ENCODE peak calls at places on chromosomes 12 and 14, in ten cellular contexts. One of them, this sample, is unnamed. For H3K9me3 and H3K79me2, the result is how much of the 10 kb centered on the place peaks cover.

GRCh38 chr12:24901975-24902461 is 46.9 kb downstream of the BCAT1 start:
- DNase-seq in Karpas-422: no peak
- DNase-seq in DND-41: peak
- DNase-seq in SK-N-SH: no peak
- DNase-seq in mammary epithelial cell: peak
- DNase-seq in PC-3: no peak
- DNase-seq in PC-9: no peak
- DNase-seq in MM.1S: no peak
- DNase-seq in OCI-LY7: no peak
- DNase-seq in HCT116: no peak
- DNase-seq in this sample: no peak

GRCh38 chr12:62537544-62537943 is 70.9 kb downstream of the MON2 start:
- DNase-seq in Karpas-422: no peak
- DNase-seq in DND-41: no peak
- DNase-seq in SK-N-SH: no peak
- DNase-seq in mammary epithelial cell: peak
- DNase-seq in PC-3: peak
- DNase-seq in PC-9: no peak
- DNase-seq in MM.1S: no peak
- DNase-seq in OCI-LY7: no peak
- DNase-seq in HCT116: no peak
- DNase-seq in this sample: peak

GRCh38 chr12:132167610-132168310 is 23.5 kb downstream of the NOC4L start:
- DNase-seq in Karpas-422: no peak
- DNase-seq in DND-41: peak
- DNase-seq in SK-N-SH: no peak
- DNase-seq in mammary epithelial cell: no peak
- DNase-seq in PC-3: no peak
- DNase-seq in PC-9: no peak
- DNase-seq in MM.1S: peak
- DNase-seq in OCI-LY7: peak
- DNase-seq in HCT116: no peak
- DNase-seq in this sample: no peak

GRCh38 chr12:62598846-62599245 is 132.2 kb downstream of the MON2 start:
- DNase-seq in Karpas-422: no peak
- DNase-seq in DND-41: no peak
- DNase-seq in SK-N-SH: no peak
- DNase-seq in mammary epithelial cell: no peak
- DNase-seq in PC-3: peak
- DNase-seq in PC-9: no peak
- DNase-seq in MM.1S: no peak
- DNase-seq in OCI-LY7: no peak
- DNase-seq in HCT116: no peak
- DNase-seq in this sample: no peak

GRCh38 chr14:22491683-22492483 is 97.1 kb downstream of the DAD1 start:
- DNase-seq in Karpas-422: no peak
- DNase-seq in DND-41: no peak
- DNase-seq in SK-N-SH: no peak
- DNase-seq in mammary epithelial cell: no peak
- DNase-seq in PC-3: no peak
- DNase-seq in PC-9: no peak
- DNase-seq in MM.1S: no peak
- DNase-seq in OCI-LY7: no peak
- DNase-seq in HCT116: no peak
- DNase-seq in this sample: no peak

GRCh38 chr14:105908481-105908911 is 382.1 kb downstream of the TMEM121 start:
- DNase-seq in Karpas-422: no peak
- DNase-seq in DND-41: peak
- DNase-seq in SK-N-SH: peak
- DNase-seq in mammary epithelial cell: no peak
- DNase-seq in PC-3: no peak
- DNase-seq in PC-9: no peak
- DNase-seq in MM.1S: no peak
- DNase-seq in OCI-LY7: no peak
- DNase-seq in HCT116: no peak
- DNase-seq in this sample: no peak

GRCh38 chr12:83005534-83006197 is 319.0 kb downstream of the TMTC2 start:
- DNase-seq in Karpas-422: no peak
- DNase-seq in DND-41: no peak
- DNase-seq in SK-N-SH: no peak
- DNase-seq in mammary epithelial cell: no peak
- DNase-seq in PC-3: no peak
- DNase-seq in PC-9: no peak
- DNase-seq in MM.1S: no peak
- DNase-seq in OCI-LY7: no peak
- DNase-seq in HCT116: no peak
- DNase-seq in this sample: no peak

GRCh38 chr14:104858811-104859426 is 6.1 kb upstream of the CEP170B start:
- DNase-seq in Karpas-422: no peak
- DNase-seq in DND-41: no peak
- DNase-seq in SK-N-SH: no peak
- DNase-seq in mammary epithelial cell: no peak
- DNase-seq in PC-3: no peak
- DNase-seq in PC-9: no peak
- DNase-seq in MM.1S: no peak
- DNase-seq in OCI-LY7: no peak
- DNase-seq in HCT116: no peak
- DNase-seq in this sample: no peak

GRCh38 chr12:34344851-34345522 is 322.7 kb downstream of the ALG10 start:
- DNase-seq in Karpas-422: no peak
- DNase-seq in DND-41: no peak
- DNase-seq in SK-N-SH: no peak
- DNase-seq in mammary epithelial cell: no peak
- DNase-seq in PC-3: no peak
- DNase-seq in PC-9: no peak
- DNase-seq in MM.1S: no peak
- DNase-seq in OCI-LY7: no peak
- DNase-seq in HCT116: no peak
- DNase-seq in this sample: no peak

GRCh38 chr12:34342048-34342447 is 319.8 kb downstream of the ALG10 start:
- DNase-seq in Karpas-422: no peak
- DNase-seq in DND-41: no peak
- DNase-seq in SK-N-SH: no peak
- DNase-seq in mammary epithelial cell: no peak
- DNase-seq in PC-3: no peak
- DNase-seq in PC-9: no peak
- DNase-seq in MM.1S: no peak
- DNase-seq in OCI-LY7: no peak
- DNase-seq in HCT116: no peak
- DNase-seq in this sample: no peak

GRCh38 chr12:34345801-34346200 is 323.5 kb downstream of the ALG10 start:
- DNase-seq in Karpas-422: no peak
- DNase-seq in DND-41: no peak
- DNase-seq in SK-N-SH: peak
- DNase-seq in mammary epithelial cell: no peak
- DNase-seq in PC-3: peak
- DNase-seq in PC-9: no peak
- DNase-seq in MM.1S: no peak
- DNase-seq in OCI-LY7: no peak
- DNase-seq in HCT116: no peak
- DNase-seq in this sample: no peak

GRCh38 chr12:34343345-34343744 is 321.0 kb downstream of the ALG10 start:
- DNase-seq in Karpas-422: no peak
- DNase-seq in DND-41: no peak
- DNase-seq in SK-N-SH: peak
- DNase-seq in mammary epithelial cell: no peak
- DNase-seq in PC-3: no peak
- DNase-seq in PC-9: no peak
- DNase-seq in MM.1S: no peak
- DNase-seq in OCI-LY7: no peak
- DNase-seq in HCT116: no peak
- DNase-seq in this sample: no peak

DNA sequence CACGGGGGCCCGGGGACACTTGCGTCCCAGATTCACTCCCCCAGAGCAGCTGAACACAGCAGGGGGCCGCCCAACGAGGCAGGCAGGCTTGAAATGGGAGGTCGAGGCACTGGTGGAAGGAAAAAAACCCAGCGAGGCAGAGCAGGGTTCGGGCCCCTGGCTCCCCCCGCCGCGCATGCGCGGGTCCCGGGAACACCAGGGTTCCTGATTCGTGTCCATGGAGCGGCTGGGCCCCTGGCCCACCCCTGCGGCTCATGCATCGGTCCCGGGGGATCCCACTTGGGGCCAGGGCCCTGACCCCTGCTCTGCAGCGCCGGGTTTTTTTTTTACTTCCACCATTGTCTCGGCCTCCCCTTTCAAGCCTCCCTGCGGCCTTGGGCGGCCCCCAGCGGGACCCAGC is 321.5 kb downstream of the ALG10 start:
- DNase-seq in Karpas-422: no peak
- DNase-seq in DND-41: no peak
- DNase-seq in SK-N-SH: no peak
- DNase-seq in mammary epithelial cell: no peak
- DNase-seq in PC-3: no peak
- DNase-seq in PC-9: no peak
- DNase-seq in MM.1S: no peak
- DNase-seq in OCI-LY7: no peak
- DNase-seq in HCT116: no peak
- DNase-seq in this sample: no peak
- H3K9me3 ChIP-seq in Karpas-422: under half
- H3K9me3 ChIP-seq in DND-41: half or more
- H3K9me3 ChIP-seq in SK-N-SH: under half
- H3K9me3 ChIP-seq in mammary epithelial cell: under half
- H3K9me3 ChIP-seq in PC-3: under half
- H3K9me3 ChIP-seq in PC-9: under half
- H3K9me3 ChIP-seq in MM.1S: under half
- H3K9me3 ChIP-seq in OCI-LY7: under half
- H3K9me3 ChIP-seq in HCT116: under half
- H3K9me3 ChIP-seq in this sample: under half

DNA sequence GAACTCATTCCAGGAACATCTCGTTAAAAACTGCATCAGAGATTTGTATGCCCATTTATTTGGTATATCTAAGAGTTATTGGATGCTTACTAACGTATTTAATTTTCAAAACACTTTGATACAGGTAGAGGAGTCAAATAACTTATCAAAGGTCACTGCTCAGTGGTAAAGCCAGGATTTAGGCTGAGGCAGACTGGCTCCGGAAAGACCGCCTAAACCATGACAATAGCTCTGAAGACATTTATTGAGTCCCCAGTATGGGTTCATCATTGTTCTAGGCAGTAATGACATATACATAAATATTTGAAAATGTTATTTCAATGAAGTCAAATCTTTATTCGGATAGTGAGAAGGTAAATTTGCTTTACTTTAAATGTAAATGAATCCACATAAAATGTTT is 30.3 kb downstream of the WBP11 start:
- DNase-seq in Karpas-422: no peak
- DNase-seq in DND-41: no peak
- DNase-seq in SK-N-SH: no peak
- DNase-seq in mammary epithelial cell: no peak
- DNase-seq in PC-3: no peak
- DNase-seq in PC-9: no peak
- DNase-seq in MM.1S: no peak
- DNase-seq in OCI-LY7: no peak
- DNase-seq in HCT116: no peak
- DNase-seq in this sample: no peak
- H3K4me3 ChIP-seq in Karpas-422: no peak
- H3K4me3 ChIP-seq in DND-41: no peak
- H3K4me3 ChIP-seq in SK-N-SH: no peak
- H3K4me3 ChIP-seq in mammary epithelial cell: no peak
- H3K4me3 ChIP-seq in PC-3: peak
- H3K4me3 ChIP-seq in PC-9: no peak
- H3K4me3 ChIP-seq in MM.1S: no peak
- H3K4me3 ChIP-seq in OCI-LY7: peak
- H3K4me3 ChIP-seq in HCT116: no peak
- H3K4me3 ChIP-seq in this sample: peak

GRCh38 chr12:3750616-3751015 is 2.3 kb downstream of the CRACR2A start:
- DNase-seq in Karpas-422: peak
- DNase-seq in DND-41: no peak
- DNase-seq in SK-N-SH: no peak
- DNase-seq in mammary epithelial cell: no peak
- DNase-seq in PC-3: no peak
- DNase-seq in PC-9: no peak
- DNase-seq in MM.1S: no peak
- DNase-seq in OCI-LY7: peak
- DNase-seq in HCT116: no peak
- DNase-seq in this sample: no peak

GRCh38 chr12:3752096-3752709 is 706 bp downstream of the CRACR2A start:
- DNase-seq in Karpas-422: peak
- DNase-seq in DND-41: peak
- DNase-seq in SK-N-SH: peak
- DNase-seq in mammary epithelial cell: no peak
- DNase-seq in PC-3: no peak
- DNase-seq in PC-9: no peak
- DNase-seq in MM.1S: peak
- DNase-seq in OCI-LY7: peak
- DNase-seq in HCT116: peak
- DNase-seq in this sample: peak

GRCh38 chr12:3753549-3754284 is 808 bp upstream of the CRACR2A start:
- DNase-seq in Karpas-422: no peak
- DNase-seq in DND-41: peak
- DNase-seq in SK-N-SH: no peak
- DNase-seq in mammary epithelial cell: no peak
- DNase-seq in PC-3: no peak
- DNase-seq in PC-9: no peak
- DNase-seq in MM.1S: no peak
- DNase-seq in OCI-LY7: peak
- DNase-seq in HCT116: no peak
- DNase-seq in this sample: no peak

GRCh38 chr12:3751151-3752095 is 1.5 kb downstream of the CRACR2A start:
- DNase-seq in Karpas-422: peak
- DNase-seq in DND-41: no peak
- DNase-seq in SK-N-SH: no peak
- DNase-seq in mammary epithelial cell: no peak
- DNase-seq in PC-3: no peak
- DNase-seq in PC-9: no peak
- DNase-seq in MM.1S: no peak
- DNase-seq in OCI-LY7: no peak
- DNase-seq in HCT116: no peak
- DNase-seq in this sample: no peak

DNA sequence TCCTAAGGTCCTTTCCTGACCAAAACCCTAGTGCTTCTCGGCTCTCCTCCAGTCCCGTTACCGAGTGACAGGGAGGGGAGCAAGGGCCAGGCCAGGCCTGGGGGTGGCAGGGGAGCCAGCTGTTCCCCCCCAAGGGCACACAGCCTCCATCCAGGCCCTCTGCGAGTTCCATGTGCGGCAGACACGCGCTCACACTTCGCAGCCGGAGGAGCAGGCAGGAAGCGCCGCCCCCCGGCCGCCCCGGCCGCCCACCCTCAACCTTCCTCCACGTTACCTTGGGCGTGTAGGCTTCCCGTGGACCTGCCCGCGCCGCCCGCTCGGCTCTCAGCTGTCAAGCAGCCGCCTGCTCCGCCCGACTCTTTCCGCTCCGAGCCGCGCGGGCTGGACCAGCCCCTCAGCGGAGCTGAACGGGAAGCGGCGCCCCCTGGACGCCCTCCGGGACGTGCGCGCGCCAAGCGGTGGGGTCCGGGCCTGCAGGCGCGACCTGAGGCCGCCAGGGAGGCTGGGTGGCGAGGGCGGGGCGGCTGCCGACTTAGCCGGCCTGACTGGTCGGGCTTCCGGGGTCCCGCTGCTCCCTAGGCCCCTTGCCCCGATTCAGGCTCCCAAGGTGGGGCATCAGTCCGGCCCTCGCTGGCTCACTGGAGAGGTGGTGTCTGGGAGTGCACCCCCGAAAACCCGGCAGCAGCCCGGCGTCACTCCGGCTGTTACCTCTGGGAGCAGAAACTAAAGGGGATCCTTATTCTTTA is at the start of gene CRACR2A:
- DNase-seq in Karpas-422: peak
- DNase-seq in DND-41: peak
- DNase-seq in SK-N-SH: peak
- DNase-seq in mammary epithelial cell: no peak
- DNase-seq in PC-3: no peak
- DNase-seq in PC-9: no peak
- DNase-seq in MM.1S: peak
- DNase-seq in OCI-LY7: peak
- DNase-seq in HCT116: peak
- DNase-seq in this sample: peak
- H3K79me2 ChIP-seq in Karpas-422: under half
- H3K79me2 ChIP-seq in DND-41: half or more
- H3K79me2 ChIP-seq in SK-N-SH: under half
- H3K79me2 ChIP-seq in mammary epithelial cell: under half
- H3K79me2 ChIP-seq in PC-3: under half
- H3K79me2 ChIP-seq in PC-9: under half
- H3K79me2 ChIP-seq in MM.1S: under half
- H3K79me2 ChIP-seq in OCI-LY7: under half
- H3K79me2 ChIP-seq in HCT116: under half
- H3K79me2 ChIP-seq in this sample: under half

GRCh38 chr12:129615001-129615400 is 288.8 kb downstream of the TMEM132D start:
- DNase-seq in Karpas-422: no peak
- DNase-seq in DND-41: no peak
- DNase-seq in SK-N-SH: no peak
- DNase-seq in mammary epithelial cell: no peak
- DNase-seq in PC-3: no peak
- DNase-seq in PC-9: no peak
- DNase-seq in MM.1S: no peak
- DNase-seq in OCI-LY7: no peak
- DNase-seq in HCT116: no peak
- DNase-seq in this sample: no peak
- H3K9me3 ChIP-seq in Karpas-422: under half
- H3K9me3 ChIP-seq in DND-41: under half
- H3K9me3 ChIP-seq in SK-N-SH: under half
- H3K9me3 ChIP-seq in mammary epithelial cell: under half
- H3K9me3 ChIP-seq in PC-3: under half
- H3K9me3 ChIP-seq in PC-9: under half
- H3K9me3 ChIP-seq in MM.1S: under half
- H3K9me3 ChIP-seq in OCI-LY7: under half
- H3K9me3 ChIP-seq in HCT116: under half
- H3K9me3 ChIP-seq in this sample: under half